ENCODE peak calls at places on chromosome 7, in six cellular contexts. I is T47D; F is activated CD4-positive, alpha-beta memory T cell treated with anti-CD3 and anti-CD28 coated beads for 36 hours; Q is body of pancreas; H is NCI-H1105; Y is cardiac fibroblast. D is an unnamed sample.
A peak's percentile ranks its signal among the peaks of the same experiment; 100 is the strongest.

GRCh38 chr7:26167293-26167934 is 15.4 kb downstream of the NFE2L3 start:
- DNase-seq in Q (no peak), H (no peak), I (no peak), F (peak; percentile 65), Y (no peak), D (no peak)

GRCh38 chr7:130896898-130897514 is 163.0 kb upstream of the KLF14 start:
- DNase-seq in F (peak; percentile 84), H (peak; percentile 51), Q (peak; percentile 76), Y (peak; percentile 89), I (peak; percentile 73), D (peak; percentile 82)

GRCh38 chr7:133207687-133208086 is 45.2 kb upstream of the EXOC4 start:
- DNase-seq in F (no peak), H (no peak), Y (peak; percentile 9), Q (no peak), I (no peak), D (no peak)

GRCh38 chr7:132073920-132074589 is 502.2 kb downstream of the PLXNA4 start:
- DNase-seq in Q (no peak), F (no peak), H (no peak), Y (no peak), I (no peak), D (peak; percentile 77)

GRCh38 chr7:12640299-12641096 is 46.9 kb upstream of the ARL4A start:
- DNase-seq in I (no peak), F (no peak), H (no peak), Q (no peak), Y (no peak), D (no peak)

GRCh38 chr7:94366827-94367226 is 27.9 kb upstream of the COL1A2 start:
- DNase-seq in H (no peak), Y (peak; percentile 47), Q (no peak), F (no peak), I (no peak), D (no peak)

GRCh38 chr7:117145952-117146475 is 176.8 kb downstream of the WNT2 start:
- DNase-seq in Y (no peak), I (no peak), F (no peak), Q (no peak), H (no peak), D (no peak)

GRCh38 chr7:156465186-156465585 is 175.4 kb upstream of the RNF32 start:
- DNase-seq in F (no peak), Y (no peak), H (no peak), I (no peak), Q (no peak), D (peak; percentile 34)

GRCh38 chr7:155483245-155483644 is 25.3 kb downstream of the EN2 start:
- DNase-seq in H (no peak), Q (no peak), Y (no peak), F (no peak), I (no peak), D (no peak)

D was measured in left lobe of liver.